ENCODE peak calls at places on chromosomes 3 and 15, in ten cellular contexts. D is vagina, Q is esophagus squamous epithelium, Z is colonic mucosa, M is right atrium auricular region, U is DND-41, P is SK-N-SH, E is uterus, L is OCI-LY7, J is tibial artery. R is an unnamed sample. For H3K9me3, the result is how much of the 10 kb centered on the place peaks cover.

GRCh38 chr15:67715166-67715565 is 110.1 kb upstream of the SKOR1 start:
- DNase-seq in D (no peak), Q (no peak), Z (no peak), M (no peak), U (no peak), P (no peak), E (no peak), L (no peak), J (no peak), R (no peak)

GRCh38 chr3:37862712-37863551 is 1.3 kb downstream of the CTDSPL start:
- DNase-seq in D (no peak), Q (no peak), Z (peak), M (peak), U (no peak), P (no peak), E (peak), L (no peak), J (peak), R (no peak)

GRCh38 chr15:63521405-63522142 is 17.2 kb downstream of the USP3 start:
- DNase-seq in D (no peak), Q (no peak), Z (no peak), M (no peak), U (no peak), P (no peak), E (no peak), L (no peak), J (no peak), R (no peak)

GRCh38 chr3:143831208-143831607 is 17.1 kb downstream of the SLC9A9 start:
- DNase-seq in D (no peak), Q (no peak), Z (no peak), M (no peak), U (no peak), P (no peak), E (no peak), L (no peak), J (no peak), R (no peak)

GRCh38 chr3:195438371-195438770 is 4.4 kb downstream of the ACAP2 start:
- DNase-seq in D (no peak), Q (no peak), Z (no peak), M (no peak), U (no peak), P (no peak), E (no peak), L (no peak), J (no peak), R (no peak)

GRCh38 chr15:101536875-101537405 is 47.4 kb upstream of the PCSK6 start:
- DNase-seq in D (peak), Q (no peak), Z (peak), M (peak), U (no peak), P (peak), E (no peak), L (no peak), J (no peak), R (no peak)

GRCh38 chr3:156050918-156051317 is 69.5 kb upstream of the KCNAB1 start:
- DNase-seq in D (no peak), Q (no peak), Z (no peak), M (no peak), U (no peak), P (no peak), E (no peak), L (no peak), J (no peak), R (no peak)

GRCh38 chr3:154188846-154189245 is 67.7 kb downstream of the ARHGEF26 start:
- DNase-seq in D (no peak), Q (no peak), Z (no peak), M (no peak), U (no peak), P (no peak), E (no peak), L (no peak), J (no peak), R (no peak)

GRCh38 chr3:166446291-166446690 is 609.1 kb upstream of the BCHE start:
- DNase-seq in D (no peak), Q (no peak), Z (no peak), M (no peak), U (no peak), P (no peak), E (no peak), L (no peak), J (no peak), R (no peak)

GRCh38 chr3:13770390-13771169 is 109.3 kb downstream of the WNT7A start:
- DNase-seq in D (no peak), Q (no peak), Z (no peak), M (no peak), U (peak), P (no peak), E (no peak), L (no peak), J (no peak), R (no peak)

DNA sequence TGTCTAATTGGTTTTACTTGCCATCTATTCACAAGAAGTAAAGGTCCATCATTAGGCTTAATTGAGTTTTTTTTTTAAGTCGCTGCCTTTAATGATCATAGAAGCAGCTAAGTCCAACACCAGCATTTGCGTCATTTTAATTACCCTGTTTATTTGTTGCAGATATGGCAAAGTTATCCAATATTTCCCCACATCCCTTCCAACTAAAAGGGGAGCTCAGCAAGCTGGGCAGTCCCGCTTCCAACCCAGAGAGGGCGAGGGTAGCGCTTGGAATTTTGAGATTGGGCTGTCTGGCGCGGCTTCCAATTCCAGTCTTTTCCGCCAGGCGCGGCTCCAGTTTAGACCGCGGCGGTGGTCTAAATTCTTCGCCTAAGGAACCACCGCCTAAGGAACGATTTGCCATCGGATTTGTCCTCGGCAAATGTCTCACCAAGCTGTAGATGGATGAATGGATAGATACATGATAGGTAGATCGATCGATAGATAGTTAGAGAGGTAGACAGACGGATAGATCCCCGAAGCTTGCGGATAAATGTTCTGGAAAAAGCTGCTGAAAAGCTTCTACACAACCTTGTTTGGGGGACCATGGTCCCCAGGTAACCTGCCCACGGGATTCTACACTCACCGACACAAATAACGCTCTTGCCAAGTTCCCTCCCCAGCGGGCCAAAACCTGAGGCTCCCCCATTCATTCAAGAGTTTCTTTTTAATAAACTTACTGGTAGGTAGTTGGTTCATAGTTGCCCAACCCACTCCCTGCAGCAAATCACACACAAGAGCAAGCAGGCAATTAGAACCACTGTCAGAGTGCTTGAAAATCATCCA is 49.2 kb downstream of the ZIC4 start:
- DNase-seq in D (no peak), Q (no peak), Z (no peak), M (no peak), U (no peak), P (peak), E (no peak), L (no peak), J (no peak), R (no peak)
- TF ChIP-seq CTCF in D (no peak), Q (no peak), Z (no peak), M (no peak), U (no peak), P (peak), E (no peak), L (no peak), J (no peak), R (no peak)

DNA sequence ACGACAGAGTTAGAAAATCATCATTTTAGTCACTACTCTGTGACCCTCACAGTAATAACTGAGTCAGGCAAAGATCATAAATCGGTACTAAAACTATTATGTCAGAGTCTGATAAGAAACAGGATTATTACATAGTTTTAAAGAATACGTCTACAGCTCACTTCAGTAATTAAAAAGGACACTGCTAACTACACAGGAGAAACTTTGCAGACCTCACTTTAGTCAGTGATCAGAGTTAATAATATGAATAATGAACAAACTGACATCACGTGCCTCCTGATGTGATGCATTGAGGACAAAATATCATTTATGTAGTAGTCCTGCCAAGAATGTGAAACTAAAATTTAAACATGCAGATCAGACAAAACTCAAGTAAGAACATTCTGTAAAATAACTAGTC is 162.2 kb downstream of the PCCB start:
- DNase-seq in D (no peak), Q (no peak), Z (no peak), M (no peak), U (no peak), P (no peak), E (no peak), L (no peak), J (no peak), R (no peak)
- H3K9me3 ChIP-seq in D (under half), Q (under half), Z (under half), M (under half), U (under half), P (under half), E (under half), L (under half), J (under half), R (under half)

DNA sequence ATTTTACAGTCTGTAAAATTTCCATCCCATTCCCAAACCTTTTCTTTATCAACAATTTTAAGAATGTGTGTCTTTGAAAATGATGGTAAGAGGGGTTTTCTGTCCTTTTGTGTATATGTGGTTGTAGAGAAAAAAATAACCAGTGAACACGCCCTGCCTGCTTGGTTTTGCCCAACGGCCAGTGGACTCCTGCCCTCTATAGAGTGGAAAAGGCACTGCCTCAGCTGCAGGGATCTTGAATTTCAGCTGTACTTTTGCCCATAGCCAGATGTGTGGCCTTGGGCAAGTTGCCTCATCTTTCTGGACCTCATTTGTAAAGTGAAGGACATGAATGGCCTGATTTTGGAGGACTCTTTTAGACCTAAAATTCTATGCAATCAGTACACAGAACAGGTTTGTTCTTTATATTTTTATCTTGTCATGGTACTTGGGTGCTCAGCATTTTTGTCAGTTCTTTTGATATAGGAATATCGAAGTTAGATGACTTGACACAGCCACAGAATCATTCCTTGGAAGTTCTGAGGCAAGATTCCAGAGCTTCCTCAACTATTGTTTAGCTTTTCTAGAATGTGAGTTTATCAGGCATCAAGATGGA is 81.0 kb downstream of the CLDN11 start:
- DNase-seq in D (no peak), Q (no peak), Z (peak), M (no peak), U (peak), P (peak), E (no peak), L (peak), J (peak), R (no peak)
- TF ChIP-seq CTCF in D (no peak), Q (peak), Z (peak), M (peak), U (peak), P (peak), E (peak), L (peak), J (no peak), R (peak)

GRCh38 chr15:87429754-87430153 is 826.8 kb downstream of the NTRK3 start:
- DNase-seq in D (no peak), Q (no peak), Z (no peak), M (no peak), U (no peak), P (no peak), E (no peak), L (no peak), J (no peak), R (no peak)
- H3K9me3 ChIP-seq in D (under half), Q (under half), Z (under half), M (under half), U (under half), P (under half), E (under half), L (under half), J (under half), R (under half)

DNA sequence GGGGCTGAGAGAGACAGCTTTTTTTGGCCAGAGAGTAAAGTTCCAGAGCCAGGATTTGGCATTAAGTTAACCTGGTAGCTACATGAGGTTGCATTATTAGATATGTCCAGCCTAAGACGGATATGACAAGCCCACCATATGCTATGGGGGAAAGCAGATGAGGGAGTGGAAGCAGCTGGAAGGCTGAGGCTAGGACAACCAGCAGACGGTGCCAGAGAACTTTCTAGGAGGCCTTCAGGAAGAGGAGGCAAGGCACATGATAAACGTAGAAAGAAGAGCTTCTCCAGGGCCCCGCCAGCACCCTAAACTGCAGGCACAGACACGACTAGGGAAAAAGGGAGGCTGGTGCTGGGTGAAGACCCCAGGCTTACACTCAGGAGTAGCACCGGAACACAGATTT is 87.0 kb downstream of the CTNNB1 start:
- DNase-seq in D (no peak), Q (no peak), Z (no peak), M (no peak), U (no peak), P (no peak), E (no peak), L (no peak), J (no peak), R (no peak)
- TF ChIP-seq CTCF in D (no peak), Q (no peak), Z (no peak), M (no peak), U (peak), P (no peak), E (no peak), L (no peak), J (no peak), R (no peak)

GRCh38 chr15:96992817-96993216 is 662.3 kb downstream of the NR2F2 start:
- DNase-seq in D (no peak), Q (no peak), Z (no peak), M (no peak), U (no peak), P (no peak), E (no peak), L (no peak), J (no peak), R (no peak)
- H3K9me3 ChIP-seq in D (under half), Q (under half), Z (under half), M (under half), U (under half), P (under half), E (under half), L (under half), J (under half), R (under half)

GRCh38 chr3:161171639-161172552 is 49.2 kb upstream of the NMD3 start:
- DNase-seq in D (no peak), Q (no peak), Z (no peak), M (no peak), U (no peak), P (no peak), E (no peak), L (no peak), J (no peak), R (no peak)
- TF ChIP-seq CTCF in D (no peak), Q (no peak), Z (peak), M (peak), U (no peak), P (peak), E (no peak), L (peak), J (peak), R (peak)

DNA sequence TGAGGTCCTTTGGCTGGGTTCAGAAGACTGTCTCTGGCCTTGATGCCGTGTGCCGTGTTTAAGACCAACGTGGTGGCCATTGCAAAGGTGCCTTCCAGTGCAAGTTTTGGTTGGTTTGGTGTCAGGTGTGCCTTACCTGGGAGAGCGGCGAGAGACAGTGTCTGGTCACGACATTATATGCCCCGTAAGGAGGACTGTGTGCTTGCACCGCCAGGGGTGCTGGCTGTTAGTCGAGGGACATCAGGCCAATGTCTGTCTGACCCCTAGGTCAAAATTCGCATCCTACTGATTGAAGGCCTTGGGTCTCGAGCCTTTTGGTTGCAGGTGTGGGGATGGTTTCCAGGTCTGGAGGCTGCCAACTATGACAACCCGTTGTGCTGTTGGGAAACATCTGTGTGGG is 111.9 kb downstream of the SNRPN start:
- DNase-seq in D (no peak), Q (no peak), Z (no peak), M (no peak), U (no peak), P (no peak), E (no peak), L (no peak), J (no peak), R (no peak)
- H3K9me3 ChIP-seq in D (half or more), Q (half or more), Z (under half), M (half or more), U (half or more), P (under half), E (half or more), L (under half), J (half or more), R (half or more)

GRCh38 chr3:18891641-18892040 is 256.7 kb upstream of the KCNH8 start:
- DNase-seq in D (no peak), Q (no peak), Z (no peak), M (no peak), U (peak), P (no peak), E (no peak), L (no peak), J (no peak), R (no peak)

GRCh38 chr3:18885612-18886011 is 262.7 kb upstream of the KCNH8 start:
- DNase-seq in D (no peak), Q (no peak), Z (no peak), M (no peak), U (no peak), P (no peak), E (no peak), L (no peak), J (no peak), R (no peak)

GRCh38 chr3:18883553-18883952 is 264.8 kb upstream of the KCNH8 start:
- DNase-seq in D (no peak), Q (no peak), Z (no peak), M (no peak), U (no peak), P (no peak), E (no peak), L (no peak), J (no peak), R (no peak)

GRCh38 chr3:18890459-18890858 is 257.9 kb upstream of the KCNH8 start:
- DNase-seq in D (no peak), Q (no peak), Z (no peak), M (no peak), U (no peak), P (no peak), E (no peak), L (no peak), J (no peak), R (no peak)

GRCh38 chr3:18888370-18888769 is 259.9 kb upstream of the KCNH8 start:
- DNase-seq in D (no peak), Q (no peak), Z (no peak), M (no peak), U (no peak), P (no peak), E (no peak), L (no peak), J (no peak), R (no peak)
- TF ChIP-seq CTCF in D (no peak), Q (no peak), Z (no peak), M (no peak), U (no peak), P (no peak), E (no peak), L (peak), J (no peak), R (no peak)

R was measured in Panc1.